ENCODE peak calls at places on chromosomes 11 and 22, in five cellular contexts. E is IMR-90, J is Karpas-422, H is HepG2, G is OCI-LY7. B is an unnamed sample.

GRCh38 chr11:123235117-123235686 is 40.2 kb upstream of the CLMP start:
- DNase-seq in G (peak), E (no peak), H (peak), J (peak), B (no peak)

GRCh38 chr11:35321532-35322320 is 97.6 kb downstream of the SLC1A2 start:
- DNase-seq in E (peak), J (no peak), H (no peak), G (no peak), B (peak)

GRCh38 chr11:59200421-59200746 is 12.3 kb downstream of the MPEG1 start:
- DNase-seq in J (no peak), E (no peak), H (no peak), G (no peak), B (no peak)

GRCh38 chr11:14620027-14620511 is 23.5 kb upstream of the PDE3B start:
- DNase-seq in E (no peak), G (no peak), J (no peak), H (peak), B (no peak)

GRCh38 chr11:17473071-17473744 is 3.4 kb downstream of the ABCC8 start:
- DNase-seq in H (peak), J (no peak), E (peak), G (no peak), B (no peak)

GRCh38 chr11:34407121-34407813 is 31.5 kb upstream of the CAT start:
- DNase-seq in E (no peak), G (no peak), J (no peak), H (peak), B (no peak)

GRCh38 chr11:56885854-56886253 is 102.9 kb upstream of the OR5AK2 start:
- DNase-seq in J (no peak), H (no peak), G (no peak), E (no peak), B (no peak)

GRCh38 chr22:17802822-17803221 is 28.6 kb upstream of the BID start:
- DNase-seq in E (peak), J (no peak), H (no peak), G (no peak), B (no peak)

GRCh38 chr11:128501576-128502549 is 85.5 kb downstream of the ETS1 start:
- DNase-seq in H (no peak), G (no peak), E (peak), J (no peak), B (peak)

GRCh38 chr11:125175896-125176575 is 11.5 kb downstream of the PKNOX2 start:
- DNase-seq in G (no peak), E (no peak), J (no peak), H (no peak), B (no peak)

DNA sequence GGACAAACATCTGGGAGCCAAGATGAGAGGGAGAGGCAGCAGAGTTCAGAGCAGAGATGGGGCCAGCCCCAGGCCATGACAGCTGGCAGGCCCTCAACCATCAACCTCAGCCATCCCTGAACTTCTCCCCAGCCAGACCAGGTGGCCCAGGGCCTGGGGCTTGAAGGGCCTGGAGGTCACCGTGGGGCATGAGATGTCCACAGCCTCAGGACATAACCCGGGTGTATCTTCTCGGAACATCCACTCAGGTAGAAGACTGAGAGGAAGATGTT is 12.4 kb upstream of the SLC39A13 start:
- DNase-seq in G (no peak), J (no peak), E (no peak), H (no peak), B (no peak)
- H2AFZ ChIP-seq in G (peak), J (no peak), E (no peak), H (no peak), B (no peak)

GRCh38 chr11:12426176-12426575 is 48.8 kb downstream of the PARVA start:
- DNase-seq in G (no peak), H (no peak), J (no peak), E (no peak), B (no peak)
- H3K4me3 ChIP-seq in G (no peak), H (no peak), J (no peak), E (no peak), B (no peak)

GRCh38 chr11:74031310-74031676 is 22.4 kb upstream of the UCP3 start:
- DNase-seq in E (no peak), G (no peak), J (no peak), H (no peak), B (no peak)
- H2AFZ ChIP-seq in E (no peak), G (no peak), J (no peak), H (no peak), B (no peak)

DNA sequence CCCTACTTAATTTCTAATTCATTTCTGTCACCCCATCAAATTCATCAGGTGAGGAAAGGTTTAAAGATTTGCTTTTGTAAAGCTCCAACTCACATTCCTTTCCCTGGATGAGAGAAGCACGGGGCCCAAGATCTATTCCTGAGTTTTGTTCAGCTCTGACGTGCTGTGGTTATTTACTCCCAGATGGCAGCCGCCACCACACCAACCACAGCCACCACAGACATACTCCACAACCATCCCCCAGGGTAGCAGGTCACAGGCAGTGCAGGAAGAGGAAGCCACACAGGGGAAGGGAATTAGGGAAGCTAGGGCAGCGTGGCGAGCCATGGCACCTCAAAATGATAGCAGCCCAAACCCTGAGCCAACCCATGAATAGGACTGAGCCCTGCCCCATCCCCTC is 63.5 kb upstream of the CSNK2A3 start:
- DNase-seq in J (no peak), E (peak), G (no peak), H (no peak), B (peak)
- H3K4me3 ChIP-seq in J (no peak), E (no peak), G (no peak), H (no peak), B (no peak)

DNA sequence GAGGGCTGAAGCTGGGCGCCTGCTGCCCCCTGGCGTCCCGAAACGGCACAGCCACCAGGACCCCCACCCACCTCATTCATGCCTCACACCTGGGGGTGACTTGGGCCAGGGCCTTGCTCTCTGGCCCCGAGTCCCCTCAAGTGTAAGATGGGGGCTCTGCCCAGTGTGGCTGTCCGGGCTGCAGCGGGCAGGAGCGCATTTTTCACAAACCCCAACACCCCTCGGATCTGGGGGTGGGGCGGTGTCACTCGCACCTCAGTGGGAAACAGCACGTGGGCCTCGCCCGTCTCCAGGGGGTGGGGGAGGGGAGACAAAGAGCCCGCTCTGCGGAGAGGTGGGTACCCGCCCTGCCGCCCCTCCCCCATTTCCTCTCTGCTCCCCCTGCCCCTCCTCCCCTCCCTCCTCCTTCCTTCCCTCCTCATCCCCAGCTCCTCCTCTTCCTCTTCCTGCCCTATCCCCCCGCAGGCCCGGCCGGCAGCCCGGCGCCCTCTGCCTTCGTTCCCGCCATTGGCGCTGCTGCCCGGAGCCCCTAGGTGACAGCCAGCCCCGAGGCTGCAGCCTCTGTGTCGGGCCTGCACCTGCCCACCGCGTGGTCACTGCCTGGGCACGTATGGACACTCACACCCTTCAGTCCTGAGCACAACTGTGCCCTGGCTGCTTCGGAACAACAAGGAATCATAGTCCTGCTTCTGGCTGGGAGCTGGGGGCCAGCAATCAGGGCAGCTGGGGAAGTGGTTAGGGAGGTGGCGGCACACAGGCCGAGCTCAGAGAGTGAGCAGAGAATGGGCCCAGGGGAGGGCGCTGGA is 6.8 kb upstream of the CDKN1C start:
- DNase-seq in G (peak), J (peak), H (no peak), E (peak), B (peak)
- H2AFZ ChIP-seq in G (peak), J (no peak), H (no peak), E (peak), B (peak)

DNA sequence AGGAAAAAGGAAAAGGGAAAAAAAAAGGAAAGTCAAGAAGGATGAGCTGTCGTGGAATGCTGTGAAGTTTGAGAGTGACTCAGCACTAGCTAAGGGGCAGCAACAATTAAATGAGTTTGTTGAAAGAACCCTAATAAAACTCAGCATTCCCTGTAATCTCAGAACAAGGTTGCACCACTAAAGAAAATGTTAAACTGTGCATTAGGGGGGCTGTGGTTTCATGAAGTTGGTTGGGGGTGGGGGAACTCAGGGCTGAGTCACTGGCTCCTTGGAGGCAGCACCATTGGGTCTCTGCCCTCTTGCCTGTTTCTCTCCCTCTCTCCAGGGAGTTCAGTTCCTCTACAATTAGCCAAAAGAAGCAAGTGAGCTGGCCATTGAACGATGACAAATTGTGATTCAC is 64.4 kb upstream of the BLID start:
- DNase-seq in E (peak), H (no peak), J (no peak), G (no peak), B (peak)
- H3K4me3 ChIP-seq in E (peak), H (no peak), J (no peak), G (no peak), B (peak)

DNA sequence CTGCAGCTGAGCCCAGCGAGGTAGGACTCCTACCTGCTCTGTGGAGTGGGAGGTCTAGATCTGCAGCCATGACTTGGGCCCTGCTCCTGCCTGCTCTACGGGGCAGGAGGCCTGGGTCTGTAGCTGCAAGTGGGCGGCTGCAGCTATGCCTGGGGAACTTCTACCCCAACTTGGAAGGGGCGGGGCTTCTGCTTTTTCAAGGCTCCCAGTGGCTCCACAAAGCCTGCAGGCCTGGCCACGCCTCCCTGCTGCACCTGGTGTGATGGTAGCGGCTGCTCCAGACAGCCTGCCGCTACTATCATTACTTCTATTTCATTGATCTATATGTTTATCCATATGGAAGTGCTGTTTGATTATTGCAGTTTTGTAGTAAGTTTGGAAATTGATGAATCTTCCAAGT is 121.2 kb downstream of the NELL1 start:
- DNase-seq in H (no peak), J (peak), G (no peak), E (no peak), B (no peak)
- H2AFZ ChIP-seq in H (no peak), J (no peak), G (no peak), E (no peak), B (no peak)

GRCh38 chr11:105033781-105034180 is 1.2 kb downstream of the CASP1 start:
- DNase-seq in G (no peak), E (no peak), H (no peak), J (no peak), B (no peak)
- H3K4me3 ChIP-seq in G (no peak), E (no peak), H (no peak), J (no peak), B (no peak)

GRCh38 chr11:13259374-13259773 is 18.2 kb upstream of the BMAL1 start:
- DNase-seq in E (no peak), G (no peak), H (no peak), J (no peak), B (no peak)

GRCh38 chr11:13260196-13260962 is 17.2 kb upstream of the BMAL1 start:
- DNase-seq in H (no peak), E (no peak), J (no peak), G (no peak), B (peak)

GRCh38 chr11:13262096-13262495 is 15.5 kb upstream of the BMAL1 start:
- DNase-seq in H (no peak), E (no peak), G (no peak), J (no peak), B (no peak)

GRCh38 chr11:13261600-13262061 is 16.0 kb upstream of the BMAL1 start:
- DNase-seq in J (no peak), G (no peak), H (no peak), E (peak), B (peak)

DNA sequence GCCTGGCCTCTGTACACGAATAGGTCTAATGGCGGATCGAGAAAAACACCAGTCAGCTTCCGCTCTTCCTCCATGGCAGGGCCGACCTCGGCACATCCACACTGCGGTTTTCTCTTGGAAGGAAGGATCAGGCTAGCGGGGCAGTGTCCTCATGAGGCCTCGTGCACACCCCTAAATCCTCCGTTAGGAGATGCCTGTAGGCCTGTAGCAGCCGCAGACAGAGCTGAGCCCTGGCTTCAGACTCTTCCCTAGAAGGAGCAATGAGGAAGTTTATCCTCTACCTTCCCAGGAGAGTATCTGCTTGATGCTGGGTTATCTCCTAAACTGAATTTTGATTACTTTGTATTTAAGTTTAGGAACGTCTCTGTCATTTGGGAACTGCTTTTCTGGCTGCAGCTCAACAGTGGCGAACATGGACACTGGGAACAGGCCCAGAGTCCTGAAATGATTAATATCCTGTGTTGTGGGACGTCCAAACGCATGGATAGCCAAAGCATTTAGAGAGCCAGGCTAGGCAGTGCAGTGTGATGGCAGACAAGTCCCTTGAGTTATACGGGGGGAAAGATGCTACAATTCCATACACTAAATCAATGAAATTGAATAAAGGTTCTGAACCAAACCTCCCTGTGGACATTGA is 16.5 kb upstream of the BMAL1 start:
- DNase-seq in G (no peak), H (no peak), E (peak), J (no peak), B (peak)
- H2AFZ ChIP-seq in G (no peak), H (no peak), E (peak), J (no peak), B (peak)

DNA sequence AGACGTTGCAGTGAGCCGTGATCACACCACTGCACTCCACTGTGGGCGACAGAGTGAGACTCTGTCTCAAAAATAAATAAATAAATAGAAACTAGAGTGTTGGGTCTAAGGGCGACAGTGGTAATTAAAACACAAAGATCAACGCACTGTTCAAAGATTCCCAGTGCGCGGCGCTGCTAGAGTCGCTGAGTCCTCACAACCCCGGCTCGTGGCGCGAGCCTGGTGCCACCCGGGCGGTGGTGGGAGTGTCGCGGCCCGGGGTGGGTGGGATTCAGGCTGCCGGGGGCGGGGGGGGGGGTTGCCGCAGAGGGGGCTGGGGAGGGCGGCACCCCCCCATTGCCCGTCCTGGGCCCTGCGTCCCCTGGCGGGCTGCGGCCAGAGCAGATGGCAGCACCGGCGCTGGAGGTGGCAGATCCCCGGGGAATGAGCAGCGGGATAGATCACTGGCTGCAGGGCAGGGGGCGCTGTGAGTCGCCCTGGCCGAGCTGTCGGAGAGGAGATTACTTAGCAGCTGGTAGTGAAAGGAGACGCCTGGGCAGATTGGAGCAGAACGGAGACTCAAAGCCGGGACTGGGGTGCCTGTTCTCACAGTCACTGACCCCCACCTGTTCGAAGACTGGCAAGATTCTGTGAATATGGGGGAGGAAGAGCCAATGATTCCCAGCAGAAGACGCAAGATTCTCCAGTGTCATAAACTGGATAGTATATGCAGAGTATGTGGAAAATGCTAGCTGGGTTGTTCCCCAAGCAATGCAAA is 30.2 kb upstream of the APOBEC3A start:
- DNase-seq in E (peak), G (no peak), J (peak), H (no peak), B (peak)
- H3K4me3 ChIP-seq in E (no peak), G (no peak), J (no peak), H (no peak), B (no peak)

B was measured in astrocyte.